ENCODE peak calls at places on chromosome 19, in ten cellular contexts. K, G, A, I, Q, Z, S, V, R and H are unnamed samples.
A peak's percentile ranks its signal among the peaks of the same experiment; 100 is the strongest.

GRCh38 chr19:33293255-33294057 is 8.9 kb downstream of the CEBPA start:
- DNase-seq in V (peak; percentile 83), G (peak; percentile 68), Q (no peak), A (no peak), I (peak; percentile 72), S (peak; percentile 80), Z (no peak), R (no peak), K (peak; percentile 74), H (no peak)

GRCh38 chr19:39413269-39413902 is 917 bp downstream of the PLEKHG2 start:
- DNase-seq in K (peak; percentile 37), A (no peak), V (peak; percentile 41), I (no peak), G (peak; percentile 51), R (no peak), S (no peak), Z (no peak), Q (no peak), H (no peak)

GRCh38 chr19:41649827-41650226 is 23.0 kb upstream of the CEACAM4 start:
- DNase-seq in I (no peak), R (no peak), A (no peak), Z (no peak), S (no peak), Q (no peak), V (no peak), K (no peak), G (no peak), H (no peak)

GRCh38 chr19:48051345-48052033 is 7.6 kb upstream of the CABP5 start:
- DNase-seq in V (peak; percentile 65), R (no peak), I (peak; percentile 58), Z (no peak), S (no peak), A (no peak), G (no peak), K (no peak), Q (no peak), H (no peak)

GRCh38 chr19:16442386-16443276 is 29.1 kb downstream of the EPS15L1 start:
- DNase-seq in V (no peak), Q (no peak), I (no peak), G (no peak), A (no peak), S (no peak), Z (no peak), R (no peak), K (no peak), H (no peak)

GRCh38 chr19:48844472-48844871 is 8.2 kb upstream of the HSD17B14 start:
- DNase-seq in V (peak; percentile 62), S (no peak), G (peak; percentile 50), K (no peak), Q (no peak), R (no peak), I (no peak), Z (no peak), A (no peak), H (no peak)

GRCh38 chr19:13060964-13061927 is 41.4 kb downstream of the LYL1 start:
- DNase-seq in S (peak; percentile 41), A (peak; percentile 86), Z (peak; percentile 94), G (peak; percentile 65), I (peak; percentile 77), Q (no peak), V (peak; percentile 75), K (peak; percentile 83), R (peak; percentile 68), H (peak; percentile 89)

GRCh38 chr19:46624958-46625661 is at the start of gene PTGIR:
- DNase-seq in S (no peak), Z (peak; percentile 74), G (peak; percentile 67), I (peak; percentile 47), V (peak; percentile 49), A (no peak), K (no peak), R (no peak), Q (peak; percentile 82), H (no peak)

GRCh38 chr19:7631577-7631976 is 1.9 kb downstream of the PCP2 start:
- DNase-seq in I (no peak), Q (no peak), R (no peak), K (no peak), G (no peak), S (no peak), Z (no peak), V (no peak), A (no peak), H (no peak)

GRCh38 chr19:29810504-29810871 is 1.3 kb upstream of the CCNE1 start:
- DNase-seq in S (no peak), A (no peak), Q (no peak), K (no peak), V (peak; percentile 69), G (peak; percentile 12), R (no peak), I (no peak), Z (peak; percentile 21), H (no peak)

GRCh38 chr19:50434525-50434924 is 1.8 kb downstream of the MYBPC2 start:
- DNase-seq in G (no peak), S (no peak), K (no peak), Q (no peak), A (peak; percentile 55), R (no peak), V (no peak), Z (no peak), I (peak; percentile 19), H (no peak)

GRCh38 chr19:37594982-37595382 is 306 bp downstream of the ZNF540 start:
- DNase-seq in Z (peak; percentile 54), Q (peak; percentile 37), S (peak; percentile 56), R (peak; percentile 16), G (peak; percentile 74), I (no peak), V (no peak), A (peak; percentile 55), K (peak; percentile 71), H (peak; percentile 47)

GRCh38 chr19:57566396-57567256 is 7.0 kb upstream of the ZNF550 start:
- DNase-seq in K (no peak), R (no peak), Q (no peak), I (peak; percentile 34), S (no peak), V (peak; percentile 35), Z (no peak), A (no peak), G (peak; percentile 54), H (no peak)

GRCh38 chr19:49553451-49554271 is 25.9 kb downstream of the RCN3 start:
- DNase-seq in A (no peak), I (no peak), Z (no peak), G (peak; percentile 82), V (peak; percentile 53), K (no peak), R (no peak), Q (no peak), S (no peak), H (no peak)

GRCh38 chr19:47573076-47574026 is at the start of gene ZNF541:
- DNase-seq in S (peak; percentile 20), R (peak; percentile 45), A (peak; percentile 59), G (peak; percentile 42), V (no peak), Z (peak; percentile 41), Q (peak; percentile 12), K (peak; percentile 44), I (no peak), H (peak; percentile 85)

GRCh38 chr19:53463263-53463662 is 4.3 kb upstream of the ZNF813 start:
- DNase-seq in Q (no peak), K (peak; percentile 32), A (peak; percentile 92), R (no peak), S (no peak), I (no peak), V (no peak), G (peak; percentile 43), Z (no peak), H (peak; percentile 76)

GRCh38 chr19:53864308-53864836 is 3.3 kb upstream of the MYADM start:
- DNase-seq in R (no peak), Z (no peak), I (no peak), Q (no peak), S (no peak), A (peak; percentile 73), K (no peak), G (no peak), V (no peak), H (peak; percentile 59)

GRCh38 chr19:35248310-35249145 is at the start of gene LSR:
- DNase-seq in V (no peak), A (no peak), I (no peak), K (peak; percentile 90), Q (no peak), Z (no peak), R (peak; percentile 48), G (no peak), S (no peak), H (no peak)

GRCh38 chr19:49073514-49074378 is 1.2 kb upstream of the KCNA7 start:
- DNase-seq in S (no peak), Q (no peak), I (peak; percentile 61), R (no peak), K (no peak), V (peak; percentile 45), Z (no peak), G (no peak), A (no peak), H (no peak)

GRCh38 chr19:51025401-51025800 is 1.0 kb downstream of the KLK11 start:
- DNase-seq in A (no peak), R (no peak), S (no peak), Q (no peak), I (no peak), K (no peak), G (no peak), Z (no peak), V (no peak), H (no peak)

GRCh38 chr19:18735752-18736151 is 52.3 kb downstream of the CRTC1 start:
- DNase-seq in V (no peak), K (no peak), R (no peak), Z (no peak), S (no peak), I (no peak), Q (no peak), G (no peak), A (peak; percentile 62), H (no peak)

GRCh38 chr19:47414469-47414868 is 4.9 kb downstream of the MEIS3 start:
- DNase-seq in V (peak; percentile 53), I (peak; percentile 56), A (no peak), S (no peak), K (no peak), Q (no peak), G (no peak), R (no peak), Z (no peak), H (no peak)

GRCh38 chr19:30695171-30695875 is 323.1 kb downstream of the ZNF536 start:
- DNase-seq in I (no peak), V (peak; percentile 11), G (no peak), S (no peak), A (no peak), Z (no peak), R (no peak), K (no peak), Q (no peak), H (no peak)

GRCh38 chr19:14432817-14433453 is at the start of gene PKN1:
- DNase-seq in V (peak; percentile 30), K (peak; percentile 58), Z (no peak), Q (no peak), R (no peak), G (no peak), S (no peak), A (peak; percentile 51), I (peak; percentile 43), H (peak; percentile 83)

GRCh38 chr19:17421942-17422341 is 2.1 kb downstream of the MVB12A start:
- DNase-seq in Q (no peak), V (no peak), I (no peak), S (no peak), A (no peak), R (no peak), K (no peak), G (no peak), Z (no peak), H (no peak)

GRCh38 chr19:21824679-21825078 is 11.3 kb downstream of the ZNF43 start:
- DNase-seq in R (no peak), Q (no peak), K (no peak), Z (no peak), I (no peak), A (no peak), S (no peak), G (peak; percentile 37), V (peak; percentile 12), H (no peak)

GRCh38 chr19:48085077-48085476 is 25.5 kb downstream of the PLA2G4C start:
- DNase-seq in A (no peak), V (peak; percentile 86), I (no peak), R (no peak), K (no peak), Z (no peak), S (no peak), Q (no peak), G (no peak), H (no peak)

GRCh38 chr19:8108560-8109445 is 40.6 kb downstream of the FBN3 start:
- DNase-seq in K (no peak), R (no peak), Z (no peak), G (no peak), Q (no peak), A (peak; percentile 73), I (no peak), V (no peak), S (peak; percentile 4), H (no peak)